ENCODE peak calls at places on chromosomes 13 and 19, in nine cellular contexts. V, R, U, P, T, C, N, W and H are unnamed samples.

GRCh38 chr13:95073826-95074345 is 227.4 kb downstream of the ABCC4 start:
- DNase-seq in N (no peak), V (no peak), T (no peak), C (no peak), W (no peak), P (peak), U (no peak), R (no peak), H (no peak)

GRCh38 chr19:16261584-16262370 is 62.8 kb upstream of the KLF2 start:
- DNase-seq in C (no peak), W (no peak), T (no peak), N (no peak), V (no peak), U (no peak), R (no peak), P (no peak), H (no peak)

GRCh38 chr13:33911521-33911920 is 93.6 kb downstream of the RFC3 start:
- DNase-seq in W (no peak), C (no peak), V (no peak), R (no peak), P (no peak), N (no peak), U (no peak), T (no peak), H (no peak)

GRCh38 chr13:43730642-43731041 is 56.1 kb downstream of the ENOX1 start:
- DNase-seq in N (no peak), P (peak), U (peak), T (peak), C (no peak), R (no peak), V (no peak), W (no peak), H (no peak)

GRCh38 chr19:16273005-16273404 is 51.6 kb upstream of the KLF2 start:
- DNase-seq in N (no peak), W (no peak), C (no peak), V (no peak), U (peak), T (peak), R (no peak), P (peak), H (no peak)

GRCh38 chr19:29535432-29535831 is 9.6 kb downstream of the VSTM2B start:
- DNase-seq in W (no peak), V (no peak), U (no peak), C (no peak), T (no peak), R (no peak), P (no peak), N (no peak), H (no peak)

GRCh38 chr19:41886761-41887710 is 4.1 kb downstream of the ARHGEF1 start:
- DNase-seq in V (no peak), C (no peak), U (no peak), R (peak), T (no peak), W (no peak), P (no peak), N (no peak), H (peak)

GRCh38 chr13:66563076-66563475 is 667.1 kb downstream of the PCDH9 start:
- DNase-seq in N (no peak), C (no peak), W (no peak), R (no peak), P (no peak), V (no peak), U (no peak), T (no peak), H (no peak)

GRCh38 chr19:58183822-58184215 is 958 bp downstream of the ZNF274 start:
- DNase-seq in U (no peak), C (no peak), N (no peak), R (no peak), V (no peak), P (no peak), W (peak), T (no peak), H (no peak)

GRCh38 chr19:13195678-13196077 is 45.5 kb downstream of the IER2 start:
- DNase-seq in R (peak), U (no peak), C (no peak), N (no peak), W (peak), P (no peak), V (no peak), T (no peak), H (peak)

GRCh38 chr19:2338055-2338615 is 9.7 kb downstream of the SPPL2B start:
- DNase-seq in W (no peak), R (no peak), U (no peak), V (no peak), C (no peak), T (no peak), P (no peak), N (no peak), H (no peak)

GRCh38 chr13:102724923-102725322 is 30.1 kb upstream of the METTL21C start:
- DNase-seq in C (no peak), W (no peak), P (peak), T (no peak), V (no peak), N (peak), R (no peak), U (no peak), H (no peak)

GRCh38 chr13:65378943-65379519 is 1851.1 kb downstream of the PCDH9 start:
- DNase-seq in W (no peak), R (no peak), C (no peak), T (no peak), P (peak), N (no peak), V (no peak), U (no peak), H (no peak)

GRCh38 chr19:46924874-46925547 is 64.2 kb downstream of the ARHGAP35 start:
- DNase-seq in P (peak), U (no peak), C (peak), R (no peak), V (peak), W (no peak), N (peak), T (no peak), H (no peak)

GRCh38 chr19:55255618-55256423 is 3.0 kb downstream of the PPP6R1 start:
- DNase-seq in V (no peak), P (peak), C (no peak), N (peak), W (peak), U (no peak), T (no peak), R (peak), H (peak)

GRCh38 chr19:33859016-33859415 is 62.3 kb downstream of the KCTD15 start:
- DNase-seq in V (no peak), N (no peak), W (no peak), C (no peak), T (peak), U (no peak), R (no peak), P (no peak), H (no peak)

GRCh38 chr13:111066544-111066943 is 48.6 kb upstream of the ARHGEF7 start:
- DNase-seq in P (no peak), T (no peak), U (no peak), V (no peak), C (no peak), N (no peak), W (no peak), R (no peak), H (no peak)

GRCh38 chr13:65789815-65790214 is 1440.3 kb downstream of the PCDH9 start:
- DNase-seq in R (no peak), C (no peak), T (no peak), P (peak), N (no peak), V (no peak), U (no peak), W (no peak), H (no peak)

GRCh38 chr19:51784922-51785690 is 9.9 kb upstream of the FPR3 start:
- DNase-seq in T (peak), U (peak), V (peak), W (peak), P (peak), C (peak), N (no peak), R (peak), H (peak)

GRCh38 chr19:43743059-43743458 is 11.7 kb downstream of the SMG9 start:
- DNase-seq in T (no peak), U (no peak), N (no peak), V (no peak), R (no peak), W (no peak), P (peak), C (no peak), H (no peak)

GRCh38 chr13:90933097-90933826 is 414.2 kb upstream of the MIR17HG start:
- DNase-seq in T (no peak), W (no peak), N (no peak), V (no peak), R (no peak), U (no peak), C (no peak), P (no peak), H (no peak)

GRCh38 chr19:41705393-41706174 is 2.8 kb upstream of the CEACAM5 start:
- DNase-seq in C (peak), T (no peak), N (peak), W (no peak), P (no peak), U (no peak), R (peak), V (no peak), H (peak)

GRCh38 chr19:1936916-1937610 is 3.9 kb upstream of the CSNK1G2 start:
- DNase-seq in T (no peak), C (no peak), U (no peak), R (no peak), V (no peak), P (no peak), N (no peak), W (no peak), H (no peak)

GRCh38 chr13:103883152-103883551 is 816.9 kb upstream of the SLC10A2 start:
- DNase-seq in U (peak), P (peak), C (peak), N (peak), V (peak), R (no peak), W (no peak), T (peak), H (no peak)

GRCh38 chr13:84588023-84588422 is 705.7 kb upstream of the SLITRK1 start:
- DNase-seq in U (no peak), V (no peak), C (no peak), T (no peak), R (no peak), P (no peak), N (no peak), W (no peak), H (no peak)

GRCh38 chr19:40822161-40822560 is 23.2 kb downstream of the EGLN2 start:
- DNase-seq in P (no peak), W (no peak), N (no peak), V (no peak), C (peak), R (no peak), U (no peak), T (no peak), H (no peak)

GRCh38 chr19:2428027-2428690 is 773 bp upstream of the TIMM13 start:
- DNase-seq in N (no peak), U (no peak), R (no peak), W (no peak), T (peak), C (peak), P (peak), V (no peak), H (no peak)

GRCh38 chr19:33796164-33797100 is at the start of gene KCTD15:
- DNase-seq in W (no peak), N (no peak), T (no peak), U (peak), P (peak), R (peak), C (no peak), V (peak), H (peak)

GRCh38 chr13:25678398-25678797 is 306.6 kb downstream of the ATP8A2 start:
- DNase-seq in W (no peak), V (no peak), T (no peak), N (no peak), U (no peak), P (no peak), C (no peak), R (peak), H (no peak)

GRCh38 chr19:3366104-3366760 is at the start of gene NFIC:
- DNase-seq in N (no peak), U (peak), R (peak), C (peak), T (no peak), P (peak), W (no peak), V (peak), H (peak)

GRCh38 chr13:114132419-114133121 is at the start of gene RASA3:
- DNase-seq in N (peak), C (peak), P (peak), T (no peak), V (peak), U (peak), W (no peak), R (peak), H (peak)

GRCh38 chr19:28934626-28935025 is 278.3 kb downstream of the UQCRFS1 start:
- DNase-seq in U (no peak), R (no peak), T (no peak), W (no peak), V (no peak), P (peak), N (no peak), C (no peak), H (no peak)

GRCh38 chr13:22861958-22862466 is 318.8 kb upstream of the SGCG start:
- DNase-seq in C (no peak), R (no peak), T (no peak), P (no peak), W (no peak), N (no peak), U (no peak), V (no peak), H (no peak)

GRCh38 chr13:112742583-112742982 is 52.7 kb downstream of the ATP11A start:
- DNase-seq in P (no peak), W (no peak), T (no peak), U (no peak), R (no peak), C (no peak), V (no peak), N (no peak), H (peak)

GRCh38 chr13:109150691-109151090 is 521.3 kb downstream of the MYO16 start:
- DNase-seq in W (no peak), V (no peak), N (no peak), U (no peak), C (no peak), T (no peak), R (no peak), P (no peak), H (no peak)

GRCh38 chr19:51366999-51367564 is 894 bp upstream of the ETFB start:
- DNase-seq in W (no peak), R (peak), U (peak), P (no peak), N (no peak), T (no peak), V (no peak), C (peak), H (peak)